ENCODE peak calls at places on chromosome 15, in four cellular contexts. O is K562, V is GM12878, P is endothelial cell of umbilical vein. W is an unnamed sample.

GRCh38 chr15:48634934-48635333 is 10.6 kb downstream of the FBN1 start:
- DNase-seq in O (no peak), V (no peak), P (peak), W (peak)

GRCh38 chr15:75732809-75733451 is 20.3 kb upstream of the CSPG4 start:
- DNase-seq in O (peak), V (no peak), P (peak), W (peak)

GRCh38 chr15:31474059-31474868 is 147.6 kb downstream of the KLF13 start:
- DNase-seq in O (no peak), V (no peak), P (no peak), W (no peak)

GRCh38 chr15:83282859-83283812 is 1.3 kb downstream of the BNC1 start:
- DNase-seq in O (no peak), V (no peak), P (peak), W (no peak)

GRCh38 chr15:56869573-56869972 is 48.9 kb upstream of the TCF12 start:
- DNase-seq in O (peak), V (no peak), P (peak), W (no peak)

GRCh38 chr15:69820819-69821218 is 276.9 kb downstream of the TLE3 start:
- DNase-seq in O (no peak), V (no peak), P (no peak), W (peak)

GRCh38 chr15:58332676-58333400 is 99.0 kb upstream of the LIPC start:
- DNase-seq in O (peak), V (no peak), P (no peak), W (peak)

GRCh38 chr15:83561661-83562060 is 92.3 kb upstream of the ADAMTSL3 start:
- DNase-seq in O (no peak), V (no peak), P (no peak), W (no peak)

GRCh38 chr15:81038975-81039607 is 38.4 kb downstream of the TLNRD1 start:
- DNase-seq in O (no peak), V (no peak), P (peak), W (no peak)

GRCh38 chr15:32099097-32099496 is 68.8 kb downstream of the CHRNA7 start:
- DNase-seq in O (no peak), V (no peak), P (no peak), W (no peak)

GRCh38 chr15:66131831-66132230 is 121.7 kb downstream of the MEGF11 start:
- DNase-seq in O (no peak), V (no peak), P (no peak), W (no peak)

GRCh38 chr15:99431661-99432091 is 134.1 kb upstream of the MEF2A start:
- DNase-seq in O (no peak), V (no peak), P (no peak), W (no peak)

GRCh38 chr15:68820205-68820588 is 498 bp downstream of the ANP32A start:
- DNase-seq in O (peak), V (no peak), P (peak), W (no peak)

GRCh38 chr15:55530861-55531313 is 22.9 kb upstream of the DNAAF4 start:
- DNase-seq in O (no peak), V (no peak), P (no peak), W (peak)

GRCh38 chr15:98873441-98874218 is 134.0 kb downstream of the PGPEP1L start:
- DNase-seq in O (no peak), V (no peak), P (no peak), W (peak)

GRCh38 chr15:69662668-69663000 is 210.0 kb downstream of the RPLP1 start:
- DNase-seq in O (no peak), V (no peak), P (no peak), W (no peak)

GRCh38 chr15:56533741-56534416 is 68.9 kb upstream of the MNS1 start:
- DNase-seq in O (no peak), V (no peak), P (no peak), W (no peak)

GRCh38 chr15:80977627-80978036 is 12.0 kb downstream of the MESD start:
- DNase-seq in O (peak), V (no peak), P (peak), W (no peak)

GRCh38 chr15:75836953-75837321 is 6.3 kb upstream of the UBE2Q2 start:
- DNase-seq in O (peak), V (peak), P (peak), W (peak)

GRCh38 chr15:35673093-35673573 is 127.2 kb upstream of the DPH6 start:
- DNase-seq in O (peak), V (no peak), P (peak), W (no peak)

GRCh38 chr15:67066041-67067021 is 929 bp downstream of the SMAD3 start:
- DNase-seq in O (peak), V (no peak), P (peak), W (peak)

GRCh38 chr15:66291816-66292215 is 1.6 kb upstream of the DIS3L start:
- DNase-seq in O (no peak), V (no peak), P (no peak), W (peak)

GRCh38 chr15:62447742-62448141 is 282.7 kb upstream of the C2CD4B start:
- DNase-seq in O (no peak), V (no peak), P (no peak), W (no peak)

GRCh38 chr15:80929689-80930088 is 59.9 kb downstream of the MESD start:
- DNase-seq in O (peak), V (no peak), P (no peak), W (peak)

DNA sequence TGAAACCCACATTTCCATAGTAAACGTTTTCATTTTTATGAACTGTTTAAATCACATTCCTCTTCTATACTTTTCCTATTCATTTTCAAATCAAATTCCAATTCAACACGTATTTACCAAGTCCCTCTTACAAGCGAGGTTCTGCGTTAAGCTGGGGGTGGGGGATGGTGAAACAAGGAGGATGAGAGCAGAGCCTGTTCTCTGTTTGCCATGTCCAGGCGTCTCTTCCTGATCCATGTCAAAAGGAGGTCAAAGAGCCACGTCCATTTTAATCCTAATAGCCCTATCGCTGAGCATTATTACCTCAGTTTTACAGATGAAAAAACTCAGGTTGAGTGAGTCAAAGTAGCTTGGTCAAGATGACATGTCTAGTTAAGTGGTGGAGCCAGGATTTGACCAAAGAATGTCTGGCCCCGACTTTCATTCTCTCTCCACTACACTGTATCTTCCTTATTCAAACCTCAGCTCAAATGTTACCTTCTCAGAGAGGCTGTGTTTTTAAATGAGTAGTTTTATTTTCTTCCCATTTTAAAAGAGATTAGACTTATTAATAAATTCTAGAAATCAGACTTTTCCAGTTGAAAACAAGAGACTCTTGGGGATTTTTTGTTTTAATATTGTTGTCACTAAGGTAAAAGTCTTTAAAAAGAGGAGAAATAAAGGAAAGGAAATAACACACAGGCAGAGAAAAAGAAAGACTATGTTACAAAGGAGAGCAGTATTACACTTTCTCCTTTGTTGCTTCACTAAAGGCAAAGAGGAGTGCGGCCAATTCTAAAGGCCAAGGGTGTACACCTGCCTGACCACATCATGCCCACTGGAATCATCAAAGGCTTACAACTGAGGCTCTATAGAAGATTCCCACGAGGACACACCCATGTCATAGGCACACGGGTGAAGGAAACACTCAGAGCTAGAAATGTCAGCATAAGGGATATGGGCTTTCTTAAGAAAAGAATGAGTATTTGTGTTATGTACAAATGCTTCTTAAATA is 42.4 kb downstream of the MYO5A start:
- DNase-seq in O (no peak), V (no peak), P (no peak), W (no peak)
- TF ChIP-seq FOS in O (no peak), V (no peak), P (no peak), W (no peak)

GRCh38 chr15:59372352-59373211 is at the start of gene MYO1E:
- DNase-seq in O (no peak), V (peak), P (peak), W (peak)
- TF ChIP-seq FOS in O (no peak), V (no peak), P (no peak), W (no peak)

GRCh38 chr15:42151012-42151615 is 5.3 kb downstream of the PLA2G4F start:
- DNase-seq in O (no peak), V (no peak), P (no peak), W (no peak)
- TF ChIP-seq FOS in O (no peak), V (no peak), P (no peak), W (no peak)

DNA sequence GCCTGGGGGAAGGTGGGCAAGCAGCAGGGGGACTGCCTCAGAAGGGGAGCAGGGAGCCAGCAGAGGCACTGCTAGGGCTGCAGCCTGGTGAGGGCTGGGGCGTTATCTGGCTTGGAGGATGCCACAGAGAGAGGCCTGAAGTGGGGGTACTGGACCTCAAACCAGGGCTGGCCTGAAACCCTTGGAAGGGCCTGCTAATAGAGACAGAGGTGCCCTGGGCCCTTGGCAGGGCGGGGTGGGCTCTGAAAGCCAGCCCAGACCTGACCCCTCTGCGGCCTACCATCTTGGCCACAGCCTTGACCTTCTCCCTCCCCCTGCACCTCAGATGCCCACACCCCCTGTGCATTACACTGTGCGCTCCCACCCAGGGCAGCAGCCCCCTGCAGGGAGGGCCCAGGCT is 29.6 kb downstream of the LOXL1 start:
- DNase-seq in O (no peak), V (no peak), P (no peak), W (no peak)
- TF ChIP-seq FOS in O (no peak), V (no peak), P (no peak), W (no peak)

DNA sequence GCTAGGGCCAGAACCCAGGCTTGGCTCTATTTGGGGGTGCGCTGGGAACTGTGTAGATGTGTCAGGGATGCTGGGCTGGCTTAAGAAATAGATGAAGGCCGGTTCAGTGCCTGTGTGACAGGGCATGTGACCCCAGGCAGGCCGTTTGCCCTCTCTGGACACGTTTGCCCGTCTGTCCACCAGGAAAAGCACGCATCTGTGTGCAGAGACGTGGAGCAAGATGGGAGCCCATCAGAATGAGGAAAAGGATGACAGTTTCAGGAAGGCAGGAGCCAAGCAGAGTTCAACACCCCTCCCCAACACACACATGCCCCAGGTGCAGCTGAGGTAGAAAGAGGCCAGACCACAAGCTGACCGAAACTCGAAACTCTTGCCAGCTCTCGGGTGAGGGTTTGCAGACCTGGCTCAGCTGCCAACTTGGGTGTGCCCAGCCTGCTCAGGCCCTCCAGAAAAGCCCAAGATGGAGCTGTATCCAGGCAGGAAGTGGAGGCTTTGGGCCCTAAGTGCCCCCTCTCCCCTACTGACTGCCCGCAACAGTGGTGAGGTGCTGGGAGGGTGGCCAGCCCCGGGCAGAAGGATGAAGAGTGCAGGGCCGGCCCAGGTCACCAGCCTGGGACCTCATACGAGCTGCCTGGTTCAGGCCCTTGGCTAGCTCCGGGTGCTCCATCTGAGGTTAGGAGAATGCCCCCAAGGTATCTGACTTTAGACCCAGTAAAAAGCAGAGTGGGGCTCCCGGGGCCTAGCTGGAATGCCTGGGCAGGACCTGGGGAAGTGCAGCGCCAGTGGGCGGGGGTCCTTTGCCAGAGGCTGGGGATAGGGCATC is 10.2 kb upstream of the MESP1 start:
- DNase-seq in O (no peak), V (no peak), P (no peak), W (no peak)
- TF ChIP-seq FOS in O (no peak), V (no peak), P (no peak), W (no peak)

GRCh38 chr15:94174399-94174802 is 57.0 kb upstream of the MCTP2 start:
- DNase-seq in O (no peak), V (peak), P (no peak), W (peak)

GRCh38 chr15:94175420-94175819 is 55.9 kb upstream of the MCTP2 start:
- DNase-seq in O (no peak), V (no peak), P (no peak), W (no peak)

GRCh38 chr15:94182883-94183282 is 48.5 kb upstream of the MCTP2 start:
- DNase-seq in O (no peak), V (no peak), P (no peak), W (no peak)

DNA sequence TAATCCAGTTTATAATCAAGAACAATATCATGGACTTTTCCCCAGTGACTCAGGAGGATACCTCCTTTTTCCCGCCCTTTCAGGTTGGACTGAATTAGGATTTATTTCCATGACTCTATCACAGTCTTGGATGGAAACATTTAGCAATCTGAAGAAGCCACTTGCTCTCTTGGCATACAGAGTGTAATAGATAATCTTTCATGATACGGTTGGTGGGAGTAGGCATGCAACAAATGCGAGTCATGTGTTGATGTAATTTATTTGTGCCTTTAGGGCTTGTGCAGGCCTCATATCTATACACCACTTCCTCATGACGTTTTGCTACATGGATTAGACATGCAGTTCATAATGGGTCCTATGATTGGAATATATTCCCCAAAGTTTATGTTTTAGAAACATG is 54.2 kb upstream of the MCTP2 start:
- DNase-seq in O (no peak), V (no peak), P (no peak), W (peak)
- TF ChIP-seq FOS in O (no peak), V (no peak), P (no peak), W (no peak)

GRCh38 chr15:101523560-101523940 is 34.0 kb upstream of the PCSK6 start:
- DNase-seq in O (no peak), V (no peak), P (no peak), W (no peak)
- TF ChIP-seq FOS in O (no peak), V (no peak), P (no peak), W (no peak)

DNA sequence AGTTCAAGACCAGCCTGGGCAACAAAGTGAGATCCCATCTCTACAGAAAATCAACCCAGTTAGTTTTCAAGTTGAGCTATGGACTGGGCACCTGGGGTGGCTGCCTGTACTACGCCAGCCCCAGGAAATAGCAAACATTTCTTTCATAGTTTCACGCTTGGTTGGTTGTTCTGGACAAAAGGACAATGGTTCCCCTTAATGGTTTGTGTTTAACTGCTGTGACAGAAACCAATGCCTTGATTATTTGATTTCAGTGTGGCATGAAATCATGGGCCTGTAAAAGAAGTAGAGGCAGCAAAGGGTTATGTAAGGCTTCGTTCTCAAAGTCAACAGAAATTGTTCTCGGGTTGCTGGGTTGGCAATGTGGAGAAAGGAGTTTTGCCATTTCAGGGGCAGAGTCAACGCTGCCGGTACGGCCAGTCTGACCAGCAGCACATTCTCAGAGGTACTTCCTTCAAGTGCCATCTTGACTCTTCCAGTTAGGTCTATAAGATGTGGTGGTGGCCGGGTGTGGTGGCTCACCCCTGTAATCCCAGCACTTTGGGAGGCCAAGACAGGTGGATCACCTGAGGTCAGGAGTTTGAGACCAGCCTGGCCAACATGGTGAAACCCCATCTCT is 12.7 kb downstream of the LCMT2 start:
- DNase-seq in O (no peak), V (no peak), P (no peak), W (no peak)
- TF ChIP-seq FOS in O (no peak), V (no peak), P (no peak), W (no peak)

GRCh38 chr15:53693729-53694533 is 65.5 kb downstream of the WDR72 start:
- DNase-seq in O (no peak), V (no peak), P (no peak), W (no peak)
- TF ChIP-seq FOS in O (no peak), V (no peak), P (no peak), W (no peak)